ENCODE peak calls at places on chromosomes 2 and 18, in nine cellular contexts. M is A549, U is sigmoid colon, L is ovary, Y is HCT116, T is lower leg skin, G is adrenal gland, F is tibial nerve, J is heart left ventricle. Z is an unnamed sample.

GRCh38 chr2:23456881-23457760 is 72.1 kb downstream of the KLHL29 start:
- DNase-seq in T (peak; percentile 64), G (no peak), U (peak; percentile 54), M (no peak), Y (no peak), J (no peak), F (no peak), L (no peak), Z (no peak)

GRCh38 chr2:133847591-133847990 is 279.3 kb upstream of the NCKAP5 start:
- DNase-seq in M (no peak), F (no peak), U (no peak), J (no peak), L (no peak), Y (no peak), T (no peak), G (no peak), Z (no peak)

GRCh38 chr2:80329491-80329890 is 24.9 kb upstream of the LRRTM1 start:
- DNase-seq in J (no peak), M (no peak), G (no peak), L (no peak), U (no peak), Y (no peak), T (no peak), F (no peak), Z (no peak)

GRCh38 chr18:22505136-22505535 is 87.4 kb upstream of the CTAGE1 start:
- DNase-seq in F (no peak), J (no peak), U (no peak), G (no peak), T (no peak), L (no peak), M (no peak), Y (no peak), Z (no peak)

GRCh38 chr2:17059452-17059851 is 393.8 kb upstream of the CYRIA start:
- DNase-seq in G (no peak), U (no peak), F (no peak), M (no peak), L (no peak), J (no peak), Y (no peak), T (no peak), Z (no peak)

GRCh38 chr18:74113711-74114110 is 33.9 kb downstream of the FBXO15 start:
- DNase-seq in Y (no peak), T (no peak), L (no peak), M (no peak), J (no peak), F (no peak), G (no peak), U (no peak), Z (no peak)

GRCh38 chr2:23486676-23487075 is 101.7 kb downstream of the KLHL29 start:
- DNase-seq in F (no peak), L (peak; percentile 57), J (peak; percentile 56), U (no peak), G (peak; percentile 96), T (no peak), Y (no peak), M (no peak), Z (no peak)

GRCh38 chr18:37524546-37525301 is 40.9 kb downstream of the CELF4 start:
- DNase-seq in G (no peak), M (no peak), U (no peak), Y (no peak), J (no peak), L (no peak), T (no peak), F (no peak), Z (no peak)

GRCh38 chr2:172970660-172971059 is 105.0 kb upstream of the MAP3K20 start:
- DNase-seq in Y (no peak), F (no peak), T (no peak), M (no peak), J (no peak), U (no peak), G (no peak), L (no peak), Z (no peak)

GRCh38 chr2:173216668-173217067 is 138.0 kb upstream of the CDCA7 start:
- DNase-seq in L (no peak), G (no peak), T (no peak), M (no peak), F (no peak), J (no peak), Y (no peak), U (no peak), Z (no peak)

GRCh38 chr18:9925795-9926194 is 12.0 kb downstream of the VAPA start:
- DNase-seq in L (no peak), J (no peak), M (no peak), T (no peak), Y (no peak), G (no peak), U (no peak), F (no peak), Z (no peak)

GRCh38 chr18:54119524-54120019 is 104.9 kb downstream of the MBD2 start:
- DNase-seq in T (no peak), G (peak; percentile 35), F (peak; percentile 61), U (no peak), Y (peak; percentile 55), M (peak; percentile 57), L (no peak), J (no peak), Z (peak; percentile 72)

GRCh38 chr2:118059919-118060478 is 28.3 kb upstream of the INSIG2 start:
- DNase-seq in J (no peak), U (no peak), Y (no peak), L (no peak), G (no peak), F (no peak), M (no peak), T (no peak), Z (no peak)

GRCh38 chr18:12851709-12852108 is 32.3 kb downstream of the PTPN2 start:
- DNase-seq in U (no peak), M (no peak), F (no peak), T (no peak), L (no peak), J (no peak), G (no peak), Y (no peak), Z (no peak)

GRCh38 chr2:26033270-26033768 is 565 bp upstream of the RAB10 start:
- DNase-seq in Y (peak; percentile 71), M (peak; percentile 92), J (no peak), L (peak; percentile 68), F (no peak), U (no peak), T (peak; percentile 95), G (peak; percentile 82), Z (peak; percentile 76)
- TF ChIP-seq POLR2A in Y (peak; percentile 33), M (peak; percentile 71), J (no peak), L (no peak), F (no peak), U (peak; percentile 64), T (no peak), G (peak; percentile 57), Z (no peak)

DNA sequence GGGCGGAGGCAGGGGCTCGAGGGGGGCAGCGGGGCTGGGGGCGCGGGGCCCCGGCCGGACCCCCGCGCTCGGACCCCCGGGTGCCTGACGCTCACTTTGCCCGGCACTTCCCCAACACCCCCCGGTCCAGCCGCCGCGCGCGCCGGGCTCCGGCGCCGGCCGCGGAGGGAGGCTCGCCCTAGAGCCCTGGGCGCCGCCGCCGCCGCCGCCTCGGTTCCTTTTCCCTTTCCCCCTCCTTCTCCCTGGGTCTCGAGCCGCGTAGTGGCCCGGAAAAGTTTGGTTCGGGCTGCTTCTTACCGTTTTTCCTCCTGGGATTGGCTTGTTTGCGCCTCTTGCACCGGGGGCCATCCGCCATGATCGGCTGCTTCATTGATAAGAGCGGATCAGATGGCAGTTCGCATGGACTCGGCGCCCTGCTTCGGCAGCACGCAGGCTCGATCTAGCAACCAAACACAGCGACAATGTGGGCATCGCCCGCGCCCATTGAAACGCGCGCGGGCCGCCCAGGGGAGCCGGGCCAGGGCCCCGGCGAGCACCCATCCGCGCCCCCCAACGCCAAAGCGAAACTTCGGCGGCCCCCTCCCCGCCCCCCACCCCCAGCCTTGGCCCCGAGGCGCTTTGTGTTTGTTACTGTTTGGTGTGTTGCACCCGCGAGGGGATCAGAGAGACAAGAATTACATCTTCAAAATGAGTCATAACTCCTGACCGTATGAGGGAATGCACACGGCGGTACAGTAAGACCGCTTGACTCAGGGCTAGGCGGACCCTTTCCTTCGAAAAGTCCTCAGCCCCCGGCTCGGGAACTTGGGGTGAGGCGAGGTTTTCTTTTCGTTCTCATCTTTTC is 2.7 kb downstream of the ZEB2 start:
- DNase-seq in T (peak; percentile 92), J (peak; percentile 82), L (peak; percentile 63), G (peak; percentile 84), U (peak; percentile 84), F (peak; percentile 65), Y (no peak), M (peak; percentile 81), Z (peak; percentile 87)
- TF ChIP-seq POLR2A in T (no peak), J (peak; percentile 17), L (peak; percentile 56), G (peak; percentile 95), U (no peak), F (peak; percentile 27), Y (no peak), M (peak; percentile 27), Z (peak; percentile 53)

GRCh38 chr2:235468978-235469694 is 24.7 kb upstream of the AGAP1 start:
- DNase-seq in J (no peak), U (peak; percentile 69), G (peak; percentile 78), T (peak; percentile 83), L (no peak), F (peak; percentile 51), M (peak; percentile 76), Y (peak; percentile 67), Z (no peak)
- TF ChIP-seq POLR2A in J (no peak), U (no peak), G (no peak), T (no peak), L (no peak), F (no peak), M (no peak), Y (no peak), Z (no peak)

GRCh38 chr2:128733450-128733849 is 414.8 kb upstream of the HS6ST1 start:
- DNase-seq in T (peak; percentile 77), G (no peak), J (no peak), M (no peak), Y (no peak), F (no peak), U (no peak), L (no peak), Z (no peak)

GRCh38 chr2:128735296-128735960 is 416.8 kb upstream of the HS6ST1 start:
- DNase-seq in J (no peak), T (peak; percentile 77), L (no peak), G (no peak), M (no peak), Y (no peak), F (no peak), U (no peak), Z (no peak)

GRCh38 chr2:128734521-128735295 is 416.0 kb upstream of the HS6ST1 start:
- DNase-seq in Y (no peak), M (no peak), U (no peak), F (no peak), L (no peak), T (peak; percentile 86), G (peak; percentile 66), J (no peak), Z (no peak)

GRCh38 chr2:128731994-128732650 is 413.5 kb upstream of the HS6ST1 start:
- DNase-seq in G (no peak), J (no peak), T (peak; percentile 67), U (no peak), M (no peak), F (no peak), Y (no peak), L (no peak), Z (no peak)

DNA sequence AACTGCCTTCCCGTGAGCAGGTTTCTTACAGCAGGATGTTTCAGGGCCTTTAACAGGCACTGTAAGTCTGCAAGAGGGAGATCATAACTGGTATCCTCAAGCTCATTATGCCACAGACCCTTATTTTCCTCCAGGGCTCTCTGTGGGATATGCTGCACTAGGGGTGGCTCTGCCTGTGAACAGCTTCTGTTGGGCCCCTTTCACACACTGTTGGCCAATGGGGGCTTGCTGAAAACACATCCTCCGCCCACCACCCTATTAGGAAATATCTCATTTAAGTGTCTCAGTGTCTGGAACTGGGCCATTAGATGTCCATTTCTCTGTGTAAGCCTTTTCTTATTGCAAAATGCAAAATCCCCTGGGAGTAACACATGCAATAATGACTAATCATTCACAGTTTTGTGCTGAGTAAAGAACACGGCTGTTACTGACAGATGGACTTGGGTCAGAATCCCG is 414.3 kb upstream of the HS6ST1 start:
- DNase-seq in U (no peak), F (peak; percentile 70), Y (no peak), J (no peak), L (no peak), G (peak; percentile 65), T (peak; percentile 84), M (no peak), Z (no peak)
- TF ChIP-seq POLR2A in U (no peak), F (no peak), Y (no peak), J (no peak), L (no peak), G (no peak), T (no peak), M (no peak), Z (no peak)